ENCODE peak calls at places on chromosomes 6 and 20, in nine cellular contexts. One of them, this sample, is unnamed.

GRCh38 chr6:132174919-132175318 is 223.7 kb upstream of the CCN2 start:
- DNase-seq in Kasumi-1: no peak
- DNase-seq in right cardiac atrium: no peak
- DNase-seq in LoVo: no peak
- DNase-seq in GM23248: no peak
- DNase-seq in CD8-positive, alpha-beta T cell: no peak
- DNase-seq in iris pigment epithelial cell: no peak
- DNase-seq in activated naive CD4-positive, alpha-beta T cell treated with anti-CD3 and anti-CD28 coated beads, Interleukin-2, amount 10 ng/mL, durations not matched to agents 7 days and 5 days: no peak
- DNase-seq in HCT116: no peak
- DNase-seq in this sample: no peak

GRCh38 chr20:41180599-41181333 is 43.4 kb downstream of the PLCG1 start:
- DNase-seq in right cardiac atrium: no peak
- DNase-seq in HCT116: no peak
- DNase-seq in GM23248: no peak
- DNase-seq in Kasumi-1: no peak
- DNase-seq in LoVo: no peak
- DNase-seq in CD8-positive, alpha-beta T cell: no peak
- DNase-seq in iris pigment epithelial cell: no peak
- DNase-seq in activated naive CD4-positive, alpha-beta T cell treated with anti-CD3 and anti-CD28 coated beads, Interleukin-2, amount 10 ng/mL, durations not matched to agents 7 days and 5 days: peak; percentile 19
- DNase-seq in this sample: peak; percentile 59

GRCh38 chr6:18415671-18416340 is 28.7 kb downstream of the RNF144B start:
- DNase-seq in iris pigment epithelial cell: peak; percentile 57
- DNase-seq in CD8-positive, alpha-beta T cell: no peak
- DNase-seq in right cardiac atrium: no peak
- DNase-seq in activated naive CD4-positive, alpha-beta T cell treated with anti-CD3 and anti-CD28 coated beads, Interleukin-2, amount 10 ng/mL, durations not matched to agents 7 days and 5 days: no peak
- DNase-seq in HCT116: no peak
- DNase-seq in GM23248: peak; percentile 48
- DNase-seq in Kasumi-1: no peak
- DNase-seq in LoVo: no peak
- DNase-seq in this sample: no peak

GRCh38 chr6:40907198-40907701 is 131.8 kb downstream of the UNC5CL start:
- DNase-seq in LoVo: peak; percentile 41
- DNase-seq in CD8-positive, alpha-beta T cell: no peak
- DNase-seq in Kasumi-1: no peak
- DNase-seq in activated naive CD4-positive, alpha-beta T cell treated with anti-CD3 and anti-CD28 coated beads, Interleukin-2, amount 10 ng/mL, durations not matched to agents 7 days and 5 days: no peak
- DNase-seq in HCT116: no peak
- DNase-seq in iris pigment epithelial cell: peak; percentile 3
- DNase-seq in GM23248: peak; percentile 72
- DNase-seq in right cardiac atrium: peak; percentile 22
- DNase-seq in this sample: no peak

GRCh38 chr6:144899161-144899560 is 614.0 kb downstream of the UTRN start:
- DNase-seq in CD8-positive, alpha-beta T cell: no peak
- DNase-seq in Kasumi-1: no peak
- DNase-seq in GM23248: peak; percentile 73
- DNase-seq in iris pigment epithelial cell: peak; percentile 92
- DNase-seq in right cardiac atrium: no peak
- DNase-seq in HCT116: no peak
- DNase-seq in LoVo: no peak
- DNase-seq in activated naive CD4-positive, alpha-beta T cell treated with anti-CD3 and anti-CD28 coated beads, Interleukin-2, amount 10 ng/mL, durations not matched to agents 7 days and 5 days: no peak
- DNase-seq in this sample: no peak

GRCh38 chr6:116268589-116269293 is 11.0 kb downstream of the TSPYL1 start:
- DNase-seq in GM23248: peak; percentile 85
- DNase-seq in Kasumi-1: peak; percentile 96
- DNase-seq in activated naive CD4-positive, alpha-beta T cell treated with anti-CD3 and anti-CD28 coated beads, Interleukin-2, amount 10 ng/mL, durations not matched to agents 7 days and 5 days: no peak
- DNase-seq in HCT116: peak; percentile 68
- DNase-seq in right cardiac atrium: no peak
- DNase-seq in LoVo: peak; percentile 78
- DNase-seq in iris pigment epithelial cell: peak; percentile 83
- DNase-seq in CD8-positive, alpha-beta T cell: no peak
- DNase-seq in this sample: no peak

GRCh38 chr6:22401206-22401605 is 104.4 kb upstream of the PRL start:
- DNase-seq in LoVo: no peak
- DNase-seq in iris pigment epithelial cell: no peak
- DNase-seq in right cardiac atrium: no peak
- DNase-seq in HCT116: no peak
- DNase-seq in GM23248: no peak
- DNase-seq in Kasumi-1: no peak
- DNase-seq in CD8-positive, alpha-beta T cell: no peak
- DNase-seq in activated naive CD4-positive, alpha-beta T cell treated with anti-CD3 and anti-CD28 coated beads, Interleukin-2, amount 10 ng/mL, durations not matched to agents 7 days and 5 days: no peak
- DNase-seq in this sample: no peak

GRCh38 chr20:2470051-2470431 is 548 bp downstream of the SNRPB start:
- DNase-seq in Kasumi-1: peak; percentile 42
- DNase-seq in iris pigment epithelial cell: peak; percentile 59
- DNase-seq in GM23248: peak; percentile 76
- DNase-seq in right cardiac atrium: peak; percentile 39
- DNase-seq in CD8-positive, alpha-beta T cell: peak; percentile 75
- DNase-seq in HCT116: no peak
- DNase-seq in LoVo: peak; percentile 41
- DNase-seq in activated naive CD4-positive, alpha-beta T cell treated with anti-CD3 and anti-CD28 coated beads, Interleukin-2, amount 10 ng/mL, durations not matched to agents 7 days and 5 days: peak; percentile 76
- DNase-seq in this sample: no peak

GRCh38 chr6:44116643-44117382 is 10.4 kb downstream of the MRPL14 start:
- DNase-seq in LoVo: no peak
- DNase-seq in CD8-positive, alpha-beta T cell: no peak
- DNase-seq in GM23248: peak; percentile 94
- DNase-seq in HCT116: no peak
- DNase-seq in iris pigment epithelial cell: peak; percentile 95
- DNase-seq in right cardiac atrium: no peak
- DNase-seq in Kasumi-1: no peak
- DNase-seq in activated naive CD4-positive, alpha-beta T cell treated with anti-CD3 and anti-CD28 coated beads, Interleukin-2, amount 10 ng/mL, durations not matched to agents 7 days and 5 days: no peak
- DNase-seq in this sample: no peak

GRCh38 chr6:12222405-12223366 is 67.5 kb upstream of the EDN1 start:
- DNase-seq in right cardiac atrium: no peak
- DNase-seq in Kasumi-1: no peak
- DNase-seq in CD8-positive, alpha-beta T cell: no peak
- DNase-seq in iris pigment epithelial cell: no peak
- DNase-seq in activated naive CD4-positive, alpha-beta T cell treated with anti-CD3 and anti-CD28 coated beads, Interleukin-2, amount 10 ng/mL, durations not matched to agents 7 days and 5 days: no peak
- DNase-seq in HCT116: no peak
- DNase-seq in GM23248: no peak
- DNase-seq in LoVo: no peak
- DNase-seq in this sample: peak; percentile 27

GRCh38 chr20:63381781-63382431 is 20.8 kb upstream of the CHRNA4 start:
- DNase-seq in CD8-positive, alpha-beta T cell: peak; percentile 26
- DNase-seq in GM23248: peak; percentile 21
- DNase-seq in right cardiac atrium: no peak
- DNase-seq in HCT116: no peak
- DNase-seq in LoVo: no peak
- DNase-seq in activated naive CD4-positive, alpha-beta T cell treated with anti-CD3 and anti-CD28 coated beads, Interleukin-2, amount 10 ng/mL, durations not matched to agents 7 days and 5 days: peak; percentile 47
- DNase-seq in iris pigment epithelial cell: no peak
- DNase-seq in Kasumi-1: peak; percentile 5
- DNase-seq in this sample: no peak

GRCh38 chr6:99822741-99823512 is 171.1 kb downstream of the MCHR2 start:
- DNase-seq in right cardiac atrium: no peak
- DNase-seq in CD8-positive, alpha-beta T cell: no peak
- DNase-seq in GM23248: peak; percentile 84
- DNase-seq in Kasumi-1: peak; percentile 56
- DNase-seq in LoVo: peak; percentile 50
- DNase-seq in HCT116: peak; percentile 37
- DNase-seq in iris pigment epithelial cell: peak; percentile 74
- DNase-seq in activated naive CD4-positive, alpha-beta T cell treated with anti-CD3 and anti-CD28 coated beads, Interleukin-2, amount 10 ng/mL, durations not matched to agents 7 days and 5 days: no peak
- DNase-seq in this sample: no peak

GRCh38 chr6:6588064-6588923 is at the start of gene LY86:
- DNase-seq in iris pigment epithelial cell: no peak
- DNase-seq in CD8-positive, alpha-beta T cell: no peak
- DNase-seq in LoVo: no peak
- DNase-seq in right cardiac atrium: peak; percentile 37
- DNase-seq in GM23248: no peak
- DNase-seq in activated naive CD4-positive, alpha-beta T cell treated with anti-CD3 and anti-CD28 coated beads, Interleukin-2, amount 10 ng/mL, durations not matched to agents 7 days and 5 days: peak; percentile 58
- DNase-seq in Kasumi-1: peak; percentile 15
- DNase-seq in HCT116: no peak
- DNase-seq in this sample: no peak

GRCh38 chr20:21516180-21516567 is 2.3 kb upstream of the NKX2-2 start:
- DNase-seq in Kasumi-1: no peak
- DNase-seq in right cardiac atrium: no peak
- DNase-seq in iris pigment epithelial cell: no peak
- DNase-seq in activated naive CD4-positive, alpha-beta T cell treated with anti-CD3 and anti-CD28 coated beads, Interleukin-2, amount 10 ng/mL, durations not matched to agents 7 days and 5 days: no peak
- DNase-seq in HCT116: no peak
- DNase-seq in CD8-positive, alpha-beta T cell: no peak
- DNase-seq in LoVo: no peak
- DNase-seq in GM23248: no peak
- DNase-seq in this sample: peak; percentile 36

GRCh38 chr6:7196685-7197283 is 89.0 kb downstream of the RREB1 start:
- DNase-seq in Kasumi-1: no peak
- DNase-seq in LoVo: no peak
- DNase-seq in GM23248: no peak
- DNase-seq in CD8-positive, alpha-beta T cell: no peak
- DNase-seq in HCT116: no peak
- DNase-seq in activated naive CD4-positive, alpha-beta T cell treated with anti-CD3 and anti-CD28 coated beads, Interleukin-2, amount 10 ng/mL, durations not matched to agents 7 days and 5 days: no peak
- DNase-seq in right cardiac atrium: no peak
- DNase-seq in iris pigment epithelial cell: no peak
- DNase-seq in this sample: no peak

GRCh38 chr6:92124126-92124525 is 1295.2 kb downstream of the EPHA7 start:
- DNase-seq in LoVo: no peak
- DNase-seq in CD8-positive, alpha-beta T cell: no peak
- DNase-seq in HCT116: no peak
- DNase-seq in activated naive CD4-positive, alpha-beta T cell treated with anti-CD3 and anti-CD28 coated beads, Interleukin-2, amount 10 ng/mL, durations not matched to agents 7 days and 5 days: no peak
- DNase-seq in GM23248: no peak
- DNase-seq in iris pigment epithelial cell: peak; percentile 26
- DNase-seq in right cardiac atrium: no peak
- DNase-seq in Kasumi-1: no peak
- DNase-seq in this sample: no peak

GRCh38 chr20:3659492-3660261 is 3.5 kb downstream of the GFRA4 start:
- DNase-seq in HCT116: no peak
- DNase-seq in Kasumi-1: no peak
- DNase-seq in activated naive CD4-positive, alpha-beta T cell treated with anti-CD3 and anti-CD28 coated beads, Interleukin-2, amount 10 ng/mL, durations not matched to agents 7 days and 5 days: no peak
- DNase-seq in CD8-positive, alpha-beta T cell: no peak
- DNase-seq in right cardiac atrium: no peak
- DNase-seq in LoVo: no peak
- DNase-seq in iris pigment epithelial cell: no peak
- DNase-seq in GM23248: no peak
- DNase-seq in this sample: no peak

GRCh38 chr20:63782051-63782471 is 42.5 kb downstream of the SLC2A4RG start:
- DNase-seq in right cardiac atrium: no peak
- DNase-seq in Kasumi-1: no peak
- DNase-seq in activated naive CD4-positive, alpha-beta T cell treated with anti-CD3 and anti-CD28 coated beads, Interleukin-2, amount 10 ng/mL, durations not matched to agents 7 days and 5 days: peak; percentile 68
- DNase-seq in HCT116: peak; percentile 63
- DNase-seq in CD8-positive, alpha-beta T cell: peak; percentile 82
- DNase-seq in GM23248: no peak
- DNase-seq in iris pigment epithelial cell: no peak
- DNase-seq in LoVo: no peak
- DNase-seq in this sample: no peak

GRCh38 chr6:68134796-68135195 is 500.3 kb upstream of the ADGRB3 start:
- DNase-seq in HCT116: no peak
- DNase-seq in GM23248: no peak
- DNase-seq in right cardiac atrium: no peak
- DNase-seq in activated naive CD4-positive, alpha-beta T cell treated with anti-CD3 and anti-CD28 coated beads, Interleukin-2, amount 10 ng/mL, durations not matched to agents 7 days and 5 days: no peak
- DNase-seq in LoVo: no peak
- DNase-seq in CD8-positive, alpha-beta T cell: no peak
- DNase-seq in Kasumi-1: no peak
- DNase-seq in iris pigment epithelial cell: peak; percentile 27
- DNase-seq in this sample: no peak

GRCh38 chr6:55410674-55411073 is 83.4 kb downstream of the GFRAL start:
- DNase-seq in HCT116: no peak
- DNase-seq in iris pigment epithelial cell: no peak
- DNase-seq in GM23248: no peak
- DNase-seq in activated naive CD4-positive, alpha-beta T cell treated with anti-CD3 and anti-CD28 coated beads, Interleukin-2, amount 10 ng/mL, durations not matched to agents 7 days and 5 days: no peak
- DNase-seq in right cardiac atrium: no peak
- DNase-seq in Kasumi-1: no peak
- DNase-seq in CD8-positive, alpha-beta T cell: no peak
- DNase-seq in LoVo: no peak
- DNase-seq in this sample: no peak

GRCh38 chr6:37897321-37897720 is 77.8 kb downstream of the ZFAND3 start:
- DNase-seq in activated naive CD4-positive, alpha-beta T cell treated with anti-CD3 and anti-CD28 coated beads, Interleukin-2, amount 10 ng/mL, durations not matched to agents 7 days and 5 days: no peak
- DNase-seq in iris pigment epithelial cell: peak; percentile 86
- DNase-seq in right cardiac atrium: no peak
- DNase-seq in HCT116: peak; percentile 73
- DNase-seq in CD8-positive, alpha-beta T cell: no peak
- DNase-seq in Kasumi-1: no peak
- DNase-seq in GM23248: no peak
- DNase-seq in LoVo: peak; percentile 40
- DNase-seq in this sample: no peak

GRCh38 chr20:47680804-47681529 is 104.3 kb downstream of the SULF2 start:
- DNase-seq in activated naive CD4-positive, alpha-beta T cell treated with anti-CD3 and anti-CD28 coated beads, Interleukin-2, amount 10 ng/mL, durations not matched to agents 7 days and 5 days: no peak
- DNase-seq in Kasumi-1: no peak
- DNase-seq in right cardiac atrium: no peak
- DNase-seq in iris pigment epithelial cell: peak; percentile 32
- DNase-seq in LoVo: no peak
- DNase-seq in CD8-positive, alpha-beta T cell: no peak
- DNase-seq in GM23248: no peak
- DNase-seq in HCT116: no peak
- DNase-seq in this sample: no peak

GRCh38 chr6:76351275-76351674 is 278.8 kb upstream of the IMPG1 start:
- DNase-seq in CD8-positive, alpha-beta T cell: no peak
- DNase-seq in activated naive CD4-positive, alpha-beta T cell treated with anti-CD3 and anti-CD28 coated beads, Interleukin-2, amount 10 ng/mL, durations not matched to agents 7 days and 5 days: no peak
- DNase-seq in right cardiac atrium: no peak
- DNase-seq in HCT116: peak; percentile 34
- DNase-seq in GM23248: no peak
- DNase-seq in Kasumi-1: no peak
- DNase-seq in LoVo: peak; percentile 6
- DNase-seq in iris pigment epithelial cell: no peak
- DNase-seq in this sample: no peak

GRCh38 chr6:123193298-123193697 is 197.3 kb downstream of the CLVS2 start:
- DNase-seq in activated naive CD4-positive, alpha-beta T cell treated with anti-CD3 and anti-CD28 coated beads, Interleukin-2, amount 10 ng/mL, durations not matched to agents 7 days and 5 days: no peak
- DNase-seq in LoVo: no peak
- DNase-seq in HCT116: no peak
- DNase-seq in iris pigment epithelial cell: no peak
- DNase-seq in Kasumi-1: no peak
- DNase-seq in GM23248: no peak
- DNase-seq in right cardiac atrium: no peak
- DNase-seq in CD8-positive, alpha-beta T cell: no peak
- DNase-seq in this sample: no peak

GRCh38 chr20:1001116-1001515 is 995 bp downstream of the RSPO4 start:
- DNase-seq in activated naive CD4-positive, alpha-beta T cell treated with anti-CD3 and anti-CD28 coated beads, Interleukin-2, amount 10 ng/mL, durations not matched to agents 7 days and 5 days: no peak
- DNase-seq in iris pigment epithelial cell: no peak
- DNase-seq in LoVo: no peak
- DNase-seq in Kasumi-1: no peak
- DNase-seq in GM23248: no peak
- DNase-seq in HCT116: no peak
- DNase-seq in CD8-positive, alpha-beta T cell: no peak
- DNase-seq in right cardiac atrium: no peak
- DNase-seq in this sample: no peak

GRCh38 chr6:17505062-17505476 is 95.0 kb upstream of the FAM8A1 start:
- DNase-seq in right cardiac atrium: no peak
- DNase-seq in LoVo: no peak
- DNase-seq in iris pigment epithelial cell: peak; percentile 41
- DNase-seq in CD8-positive, alpha-beta T cell: no peak
- DNase-seq in HCT116: peak; percentile 27
- DNase-seq in Kasumi-1: peak; percentile 33
- DNase-seq in activated naive CD4-positive, alpha-beta T cell treated with anti-CD3 and anti-CD28 coated beads, Interleukin-2, amount 10 ng/mL, durations not matched to agents 7 days and 5 days: no peak
- DNase-seq in GM23248: peak; percentile 51
- DNase-seq in this sample: no peak

GRCh38 chr20:56606174-56606945 is 22.7 kb upstream of the TFAP2C start:
- DNase-seq in CD8-positive, alpha-beta T cell: no peak
- DNase-seq in Kasumi-1: no peak
- DNase-seq in LoVo: peak; percentile 91
- DNase-seq in GM23248: no peak
- DNase-seq in iris pigment epithelial cell: no peak
- DNase-seq in activated naive CD4-positive, alpha-beta T cell treated with anti-CD3 and anti-CD28 coated beads, Interleukin-2, amount 10 ng/mL, durations not matched to agents 7 days and 5 days: no peak
- DNase-seq in HCT116: peak; percentile 79
- DNase-seq in right cardiac atrium: no peak
- DNase-seq in this sample: no peak

GRCh38 chr20:36847009-36847709 is 28.8 kb upstream of the TLDC2 start:
- DNase-seq in LoVo: no peak
- DNase-seq in iris pigment epithelial cell: peak; percentile 65
- DNase-seq in CD8-positive, alpha-beta T cell: no peak
- DNase-seq in GM23248: peak; percentile 98
- DNase-seq in Kasumi-1: no peak
- DNase-seq in activated naive CD4-positive, alpha-beta T cell treated with anti-CD3 and anti-CD28 coated beads, Interleukin-2, amount 10 ng/mL, durations not matched to agents 7 days and 5 days: no peak
- DNase-seq in right cardiac atrium: peak; percentile 87
- DNase-seq in HCT116: no peak
- DNase-seq in this sample: no peak

GRCh38 chr6:124441430-124441829 is 520.8 kb upstream of the RNF217 start:
- DNase-seq in HCT116: no peak
- DNase-seq in iris pigment epithelial cell: no peak
- DNase-seq in LoVo: no peak
- DNase-seq in CD8-positive, alpha-beta T cell: no peak
- DNase-seq in activated naive CD4-positive, alpha-beta T cell treated with anti-CD3 and anti-CD28 coated beads, Interleukin-2, amount 10 ng/mL, durations not matched to agents 7 days and 5 days: no peak
- DNase-seq in right cardiac atrium: no peak
- DNase-seq in Kasumi-1: no peak
- DNase-seq in GM23248: no peak
- DNase-seq in this sample: no peak

This sample was measured in osteocyte.